ENCODE peak calls at places on chromosomes 3 and 15, in six cellular contexts. Z is tibial artery, Y is mammary epithelial cell, N is lung, Q is pancreas, O is heart left ventricle. V is an unnamed sample.

GRCh38 chr15:70512772-70513362 is 250.5 kb downstream of the UACA start:
- DNase-seq in Z (no peak), Y (peak; percentile 59), N (peak; percentile 52), Q (no peak), O (no peak), V (peak; percentile 60)

GRCh38 chr3:88150371-88150770 is 612 bp downstream of the C3orf38 start:
- DNase-seq in Z (no peak), Y (peak; percentile 21), N (no peak), Q (no peak), O (no peak), V (peak; percentile 0)

GRCh38 chr3:182979719-182980191 is 583 bp downstream of the DCUN1D1 start:
- DNase-seq in Z (no peak), Y (peak; percentile 26), N (no peak), Q (no peak), O (peak; percentile 32), V (peak; percentile 34)

GRCh38 chr3:196168808-196169391 is 42.3 kb downstream of the ZDHHC19 start:
- DNase-seq in Z (no peak), Y (no peak), N (no peak), Q (no peak), O (peak; percentile 33), V (no peak)

GRCh38 chr3:45132568-45133211 is 13.5 kb downstream of the CDCP1 start:
- DNase-seq in Z (no peak), Y (no peak), N (no peak), Q (no peak), O (no peak), V (no peak)

GRCh38 chr3:193592841-193593665 is at the start of gene OPA1:
- DNase-seq in Z (peak; percentile 99), Y (peak; percentile 98), N (peak; percentile 98), Q (peak; percentile 99), O (peak; percentile 98), V (peak; percentile 99)

GRCh38 chr3:158731938-158732855 is at the start of gene RARRES1:
- DNase-seq in Z (peak; percentile 83), Y (peak; percentile 70), N (peak; percentile 71), Q (peak; percentile 85), O (peak; percentile 66), V (peak; percentile 34)

GRCh38 chr15:40838756-40839155 is 5.1 kb upstream of the SPINT1 start:
- DNase-seq in Z (no peak), Y (peak; percentile 45), N (no peak), Q (peak; percentile 14), O (no peak), V (no peak)

GRCh38 chr15:94555842-94556516 is 324.6 kb downstream of the MCTP2 start:
- DNase-seq in Z (no peak), Y (no peak), N (no peak), Q (no peak), O (no peak), V (no peak)

GRCh38 chr15:48927181-48927580 is 36.5 kb downstream of the SHC4 start:
- DNase-seq in Z (no peak), Y (no peak), N (no peak), Q (no peak), O (no peak), V (no peak)

GRCh38 chr15:99566157-99566900 is 545 bp downstream of the MEF2A start:
- DNase-seq in Z (peak; percentile 74), Y (peak; percentile 27), N (peak; percentile 33), Q (peak; percentile 77), O (peak; percentile 54), V (peak; percentile 21)

GRCh38 chr3:42177801-42178150 is 86.6 kb downstream of the TRAK1 start:
- DNase-seq in Z (no peak), Y (no peak), N (no peak), Q (no peak), O (no peak), V (no peak)

GRCh38 chr3:17967111-17967510 is 224.7 kb upstream of the TBC1D5 start:
- DNase-seq in Z (no peak), Y (no peak), N (no peak), Q (no peak), O (no peak), V (no peak)

GRCh38 chr15:87863152-87863551 is 393.4 kb downstream of the NTRK3 start:
- DNase-seq in Z (no peak), Y (no peak), N (no peak), Q (no peak), O (no peak), V (peak; percentile 12)

GRCh38 chr3:160757624-160758106 is 1.6 kb downstream of the PPM1L start:
- DNase-seq in Z (no peak), Y (no peak), N (no peak), Q (no peak), O (no peak), V (no peak)

GRCh38 chr3:150521458-150521857 is 24.8 kb downstream of the SERP1 start:
- DNase-seq in Z (no peak), Y (no peak), N (no peak), Q (no peak), O (no peak), V (no peak)

GRCh38 chr15:101194246-101195138 is 57.4 kb downstream of the CHSY1 start:
- DNase-seq in Z (no peak), Y (no peak), N (no peak), Q (no peak), O (no peak), V (no peak)

GRCh38 chr3:152229692-152230091 is 39.0 kb upstream of the MBNL1 start:
- DNase-seq in Z (no peak), Y (no peak), N (no peak), Q (no peak), O (no peak), V (no peak)

GRCh38 chr3:183155499-183155898 is 7.0 kb downstream of the LAMP3 start:
- DNase-seq in Z (no peak), Y (no peak), N (no peak), Q (no peak), O (no peak), V (no peak)

GRCh38 chr3:128482857-128483656 is 9.9 kb downstream of the GATA2 start:
- DNase-seq in Z (no peak), Y (peak; percentile 19), N (no peak), Q (peak; percentile 24), O (peak; percentile 61), V (peak; percentile 49)

GRCh38 chr3:135982922-135983581 is 17.5 kb downstream of the PPP2R3A start:
- DNase-seq in Z (no peak), Y (peak; percentile 60), N (no peak), Q (no peak), O (no peak), V (peak; percentile 72)

GRCh38 chr3:111616417-111617105 is 21.4 kb upstream of the ZBED2 start:
- DNase-seq in Z (no peak), Y (peak; percentile 65), N (no peak), Q (no peak), O (no peak), V (no peak)

GRCh38 chr3:1380926-1381646 is 288.3 kb downstream of the CNTN6 start:
- DNase-seq in Z (no peak), Y (no peak), N (no peak), Q (no peak), O (peak; percentile 8), V (no peak)

GRCh38 chr15:68654786-68655560 is 76.2 kb downstream of the CORO2B start:
- DNase-seq in Z (no peak), Y (no peak), N (no peak), Q (no peak), O (no peak), V (no peak)

GRCh38 chr15:38823272-38823671 is 258.7 kb upstream of the RASGRP1 start:
- DNase-seq in Z (no peak), Y (no peak), N (no peak), Q (no peak), O (no peak), V (no peak)

GRCh38 chr3:133895208-133896001 is at the start of gene RAB6B:
- DNase-seq in Z (no peak), Y (peak; percentile 39), N (peak; percentile 28), Q (peak; percentile 78), O (peak; percentile 48), V (peak; percentile 43)

GRCh38 chr15:69951511-69952209 is 146.1 kb downstream of the TLE3 start:
- DNase-seq in Z (no peak), Y (no peak), N (no peak), Q (no peak), O (no peak), V (peak; percentile 20)

GRCh38 chr3:160001850-160002623 is 13.4 kb downstream of the IL12A start:
- DNase-seq in Z (no peak), Y (no peak), N (no peak), Q (no peak), O (no peak), V (no peak)

GRCh38 chr15:74788716-74789151 is 6.9 kb downstream of the CSK start:
- DNase-seq in Z (no peak), Y (no peak), N (no peak), Q (no peak), O (no peak), V (no peak)

GRCh38 chr3:5663604-5664003 is 476.1 kb downstream of the EDEM1 start:
- DNase-seq in Z (no peak), Y (no peak), N (no peak), Q (no peak), O (no peak), V (no peak)

GRCh38 chr15:59327942-59328341 is 44.7 kb downstream of the MYO1E start:
- DNase-seq in Z (no peak), Y (no peak), N (no peak), Q (no peak), O (no peak), V (no peak)

GRCh38 chr15:59321000-59321689 is 51.5 kb downstream of the MYO1E start:
- DNase-seq in Z (no peak), Y (no peak), N (no peak), Q (no peak), O (no peak), V (no peak)

GRCh38 chr15:59317211-59317610 is 55.5 kb downstream of the MYO1E start:
- DNase-seq in Z (no peak), Y (peak; percentile 17), N (no peak), Q (no peak), O (no peak), V (no peak)

GRCh38 chr15:59326856-59327255 is 45.8 kb downstream of the MYO1E start:
- DNase-seq in Z (no peak), Y (no peak), N (no peak), Q (no peak), O (no peak), V (no peak)

GRCh38 chr15:59322056-59322755 is 50.5 kb downstream of the MYO1E start:
- DNase-seq in Z (no peak), Y (no peak), N (no peak), Q (no peak), O (no peak), V (no peak)
- H3K27ac ChIP-seq in Z (no peak overlapping the region), Y (no peak overlapping the region), N (no peak overlapping the region), Q (no peak overlapping the region), O (no peak overlapping the region), V (no peak overlapping the region)

GRCh38 chr15:66999601-67000000 is 65.8 kb upstream of the SMAD3 start:
- DNase-seq in Z (no peak), Y (no peak), N (no peak), Q (no peak), O (no peak), V (no peak)
- TF ChIP-seq CTCF in Z (no peak), Y (no peak), N (no peak), Q (no peak), O (no peak), V (no peak)

GRCh38 chr3:123740391-123740822 is 143.7 kb downstream of the MYLK start:
- DNase-seq in Z (no peak), Y (peak; percentile 68), N (no peak), Q (no peak), O (no peak), V (peak; percentile 59)
- H3K27ac ChIP-seq in Z (no peak overlapping the region), Y (peak overlapping the region; percentile 61), N (no peak overlapping the region), Q (no peak overlapping the region), O (no peak overlapping the region), V (peak overlapping the region; percentile 78)

GRCh38 chr3:27729748-27730611 is 7.9 kb upstream of the EOMES start:
- DNase-seq in Z (no peak), Y (no peak), N (no peak), Q (no peak), O (no peak), V (peak; percentile 28)
- TF ChIP-seq CTCF in Z (no peak), Y (no peak), N (no peak), Q (no peak), O (no peak), V (no peak)

V was measured in RWPE1.